ENCODE peak calls at places on chromosomes 7 and 10, in six cellular contexts. Z, B, V, E, J and K are unnamed samples.

GRCh38 chr10:12067336-12067735 is 1.4 kb upstream of the DHTKD1 start:
- DNase-seq in Z (no peak), B (no peak), V (no peak), E (peak), J (no peak), K (no peak)

GRCh38 chr10:29608476-29609301 is 26.1 kb downstream of the SVIL start:
- DNase-seq in J (no peak), V (no peak), E (no peak), Z (no peak), B (no peak), K (no peak)

GRCh38 chr7:135335628-135336139 is 102.0 kb downstream of the STRA8 start:
- DNase-seq in V (peak), B (peak), E (peak), J (peak), Z (peak), K (no peak)

GRCh38 chr7:142807855-142808460 is 37.2 kb downstream of the PRSS2 start:
- DNase-seq in V (no peak), E (no peak), B (no peak), J (no peak), Z (peak), K (no peak)

GRCh38 chr7:87876759-87877234 is 504 bp downstream of the DBF4 start:
- DNase-seq in V (peak), B (peak), J (peak), Z (no peak), E (peak), K (peak)

GRCh38 chr10:60606343-60607080 is 171.8 kb upstream of the CDK1 start:
- DNase-seq in V (no peak), Z (no peak), J (no peak), B (no peak), E (no peak), K (no peak)

GRCh38 chr7:121793716-121794115 is 79.2 kb upstream of the PTPRZ1 start:
- DNase-seq in Z (no peak), E (no peak), V (no peak), J (no peak), B (no peak), K (no peak)

GRCh38 chr10:22029450-22030236 is 26.1 kb upstream of the DNAJC1 start:
- DNase-seq in J (no peak), E (no peak), Z (peak), V (no peak), B (no peak), K (no peak)

GRCh38 chr7:3493499-3493898 is 192.4 kb downstream of the SDK1 start:
- DNase-seq in Z (no peak), J (no peak), E (peak), V (no peak), B (no peak), K (no peak)

GRCh38 chr7:92778972-92779371 is 57.4 kb downstream of the CDK6 start:
- DNase-seq in Z (no peak), J (no peak), E (peak), B (peak), V (no peak), K (no peak)

GRCh38 chr10:113849140-113849803 is 4.6 kb downstream of the DCLRE1A start:
- DNase-seq in V (no peak), B (no peak), E (no peak), Z (no peak), J (no peak), K (no peak)

GRCh38 chr10:112210672-112211071 is 27.1 kb upstream of the GPAM start:
- DNase-seq in E (no peak), V (no peak), Z (no peak), J (no peak), B (no peak), K (no peak)

GRCh38 chr10:96949039-96949683 is 117.1 kb downstream of the LCOR start:
- DNase-seq in J (no peak), V (no peak), B (no peak), Z (no peak), E (no peak), K (no peak)

GRCh38 chr10:58590924-58591323 is 78.3 kb downstream of the BICC1 start:
- DNase-seq in Z (no peak), V (no peak), B (no peak), E (no peak), J (no peak), K (no peak)

GRCh38 chr10:119377431-119377830 is 165.1 kb downstream of the RGS10 start:
- DNase-seq in Z (no peak), J (no peak), E (no peak), B (no peak), V (no peak), K (no peak)

GRCh38 chr10:5163487-5163886 is 21.5 kb downstream of the AKR1C8 start:
- DNase-seq in Z (no peak), J (no peak), V (no peak), B (no peak), E (no peak), K (no peak)

GRCh38 chr10:101840102-101840684 is 3.4 kb downstream of the KCNIP2 start:
- DNase-seq in Z (peak), J (no peak), V (peak), E (no peak), B (no peak), K (no peak)

GRCh38 chr7:45660901-45661211 is 86.7 kb downstream of the ADCY1 start:
- DNase-seq in J (no peak), B (no peak), Z (no peak), E (no peak), V (no peak), K (no peak)

GRCh38 chr10:110494532-110494931 is 3.2 kb upstream of the DUSP5 start:
- DNase-seq in V (no peak), J (no peak), Z (no peak), E (no peak), B (no peak), K (no peak)

GRCh38 chr10:131201741-131202515 is 109.6 kb downstream of the TCERG1L start:
- DNase-seq in E (no peak), J (no peak), B (peak), V (no peak), Z (peak), K (no peak)

GRCh38 chr10:123974406-123974805 is 82.8 kb upstream of the CPXM2 start:
- DNase-seq in J (no peak), B (no peak), E (no peak), V (no peak), Z (no peak), K (no peak)

GRCh38 chr10:17352583-17352982 is 101.8 kb downstream of the ST8SIA6 start:
- DNase-seq in J (no peak), B (no peak), Z (no peak), E (no peak), V (no peak), K (no peak)

GRCh38 chr10:46531737-46532136 is 24.7 kb downstream of the GPRIN2 start:
- DNase-seq in J (no peak), Z (no peak), E (no peak), V (no peak), B (no peak), K (no peak)

GRCh38 chr10:786666-787512 is 97.4 kb upstream of the DIP2C start:
- DNase-seq in E (no peak), V (no peak), J (no peak), B (no peak), Z (no peak), K (no peak)

GRCh38 chr7:116524609-116525297 is at the start of gene CAV1:
- DNase-seq in J (no peak), B (peak), E (peak), Z (no peak), V (peak), K (no peak)

GRCh38 chr10:78572565-78572964 is 496.2 kb upstream of the ZMIZ1 start:
- DNase-seq in B (peak), J (no peak), E (no peak), V (no peak), Z (no peak), K (no peak)

GRCh38 chr7:26403640-26404039 is 112.0 kb downstream of the SNX10 start:
- DNase-seq in B (no peak), Z (no peak), E (no peak), V (no peak), J (no peak), K (no peak)

GRCh38 chr7:37385787-37386186 is 62.9 kb downstream of the ELMO1 start:
- DNase-seq in V (no peak), B (peak), J (no peak), E (no peak), Z (no peak), K (no peak)

GRCh38 chr10:129605266-129605985 is 138.4 kb downstream of the MGMT start:
- DNase-seq in Z (no peak), E (no peak), B (no peak), V (no peak), J (no peak), K (no peak)

GRCh38 chr10:62083413-62083794 is 181.9 kb downstream of the ARID5B start:
- DNase-seq in B (no peak), J (no peak), V (no peak), E (peak), Z (no peak), K (no peak)

GRCh38 chr7:141785711-141786552 is 4.1 kb upstream of the TAS2R5 start:
- DNase-seq in V (peak), B (no peak), E (peak), Z (peak), J (peak), K (no peak)